ENCODE peak calls at places on chromosomes 5 and 9, in seven cellular contexts. R is gastrocnemius medialis, L is Peyer's patch, W is hepatocyte, C is cardiac muscle cell, V is epithelial cell of prostate, H is spleen. K is an unnamed sample.

GRCh38 chr9:113156880-113157279 is 6.1 kb downstream of the SLC31A2 start:
- DNase-seq in R (no peak), L (no peak), W (no peak), C (no peak), V (no peak), H (no peak), K (no peak)

GRCh38 chr5:168695436-168695835 is 116.3 kb upstream of the PANK3 start:
- DNase-seq in R (no peak), L (no peak), W (no peak), C (no peak), V (no peak), H (no peak), K (no peak)

GRCh38 chr9:272251-273213 is 57.9 kb downstream of the DOCK8 start:
- DNase-seq in R (no peak), L (peak; percentile 88), W (no peak), C (no peak), V (no peak), H (peak; percentile 82), K (no peak)

GRCh38 chr5:35213608-35214007 is 16.7 kb downstream of the PRLR start:
- DNase-seq in R (no peak), L (no peak), W (no peak), C (no peak), V (peak; percentile 12), H (no peak), K (no peak)

GRCh38 chr9:34570422-34571179 is 18.9 kb downstream of the CNTFR start:
- DNase-seq in R (no peak), L (no peak), W (no peak), C (peak; percentile 38), V (no peak), H (no peak), K (no peak)

GRCh38 chr9:25418974-25419373 is 259.3 kb downstream of the TUSC1 start:
- DNase-seq in R (no peak), L (no peak), W (no peak), C (no peak), V (no peak), H (no peak), K (no peak)

GRCh38 chr9:129548571-129549135 is 72.2 kb downstream of the C9orf50 start:
- DNase-seq in R (no peak), L (no peak), W (no peak), C (no peak), V (no peak), H (no peak), K (peak; percentile 90)

GRCh38 chr9:2271426-2271825 is 256.3 kb downstream of the SMARCA2 start:
- DNase-seq in R (no peak), L (peak; percentile 60), W (no peak), C (peak; percentile 63), V (peak; percentile 39), H (no peak), K (peak; percentile 36)

GRCh38 chr9:7205806-7206205 is 448.0 kb downstream of the KDM4C start:
- DNase-seq in R (no peak), L (no peak), W (no peak), C (no peak), V (no peak), H (no peak), K (no peak)

GRCh38 chr5:79612667-79613190 is 488 bp downstream of the TENT2 start:
- DNase-seq in R (no peak), L (no peak), W (no peak), C (no peak), V (no peak), H (no peak), K (no peak)

GRCh38 chr5:1555011-1555807 is 31.4 kb upstream of the LPCAT1 start:
- DNase-seq in R (no peak), L (peak; percentile 46), W (no peak), C (peak; percentile 81), V (no peak), H (no peak), K (no peak)
- H3K27ac ChIP-seq in R (no peak overlapping the region), L (no peak overlapping the region), W (no peak overlapping the region), C (no peak overlapping the region), V (no peak overlapping the region), H (no peak overlapping the region), K (no peak overlapping the region)

DNA sequence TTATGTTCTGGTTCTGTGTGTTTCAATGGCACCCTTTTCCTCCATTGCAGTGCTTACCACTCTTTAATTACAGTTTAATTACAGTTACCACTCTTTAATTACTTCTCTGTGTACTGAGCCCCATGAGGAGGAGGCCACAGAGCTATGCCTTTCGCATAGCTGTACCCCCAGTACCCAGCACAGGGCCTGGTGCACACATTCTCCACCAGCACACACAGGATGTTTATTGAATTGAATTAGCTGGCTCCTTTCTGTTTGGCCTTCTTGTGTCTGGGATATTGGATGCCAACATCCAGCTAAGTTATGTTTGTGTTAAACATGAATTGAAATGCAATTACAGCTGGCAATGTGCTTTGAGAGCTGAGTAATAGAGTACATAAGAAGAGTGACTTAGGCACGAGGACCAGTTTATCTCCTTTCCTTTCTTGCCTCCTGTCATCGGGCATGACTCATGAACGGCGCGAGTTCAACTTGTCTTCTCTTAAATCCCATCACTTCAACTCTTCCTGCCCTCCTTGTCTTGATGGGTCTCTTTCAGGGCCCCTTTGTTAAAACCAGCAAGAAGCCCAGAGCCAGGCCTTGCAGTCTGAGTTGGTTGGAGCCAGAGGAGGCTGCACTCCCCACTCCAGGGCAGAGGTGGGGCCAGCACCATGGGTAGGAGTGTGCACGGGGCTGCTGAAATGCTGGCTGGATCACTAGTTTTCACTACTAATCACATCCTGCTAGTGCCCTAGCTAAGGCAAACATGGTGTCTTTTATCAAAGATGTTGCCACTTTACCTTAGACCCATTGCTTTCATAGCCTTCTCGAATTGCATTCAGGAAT is 37.4 kb downstream of the MVB12B start:
- DNase-seq in R (no peak), L (peak; percentile 68), W (no peak), C (peak; percentile 40), V (peak; percentile 78), H (no peak), K (no peak)
- H3K27ac ChIP-seq in R (no peak overlapping the region), L (no peak overlapping the region), W (peak overlapping the region; percentile 56), C (no peak overlapping the region), V (no peak overlapping the region), H (no peak overlapping the region), K (no peak overlapping the region)

GRCh38 chr5:33118761-33119415 is 321.9 kb upstream of the TARS1 start:
- DNase-seq in R (no peak), L (no peak), W (no peak), C (no peak), V (peak; percentile 45), H (no peak), K (no peak)

GRCh38 chr5:33114361-33114760 is 326.4 kb upstream of the TARS1 start:
- DNase-seq in R (no peak), L (no peak), W (no peak), C (no peak), V (no peak), H (no peak), K (no peak)

GRCh38 chr5:33120671-33121070 is 320.1 kb upstream of the TARS1 start:
- DNase-seq in R (no peak), L (no peak), W (no peak), C (peak; percentile 53), V (no peak), H (no peak), K (no peak)

DNA sequence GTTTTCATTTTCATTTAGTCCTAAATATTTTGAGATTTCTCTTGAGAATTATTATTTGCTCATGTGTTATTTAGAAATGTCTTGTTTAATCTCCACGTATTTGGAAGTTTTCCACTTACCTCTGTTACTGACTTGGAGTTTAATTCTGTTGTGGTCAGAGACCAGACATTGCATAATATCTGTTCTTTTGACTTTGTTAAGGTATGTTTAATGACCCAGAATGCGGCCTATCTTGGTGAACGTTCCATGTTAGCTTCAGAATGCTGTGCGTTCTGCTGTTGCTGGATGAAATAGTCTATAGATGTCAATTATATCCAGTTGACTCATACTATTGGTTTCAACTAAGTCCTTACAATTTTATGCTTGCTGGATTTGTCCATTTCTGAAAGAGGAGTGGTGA is 325.3 kb upstream of the TARS1 start:
- DNase-seq in R (no peak), L (no peak), W (no peak), C (no peak), V (no peak), H (no peak), K (no peak)
- H3K27ac ChIP-seq in R (no peak overlapping the region), L (no peak overlapping the region), W (no peak overlapping the region), C (no peak overlapping the region), V (no peak overlapping the region), H (no peak overlapping the region), K (no peak overlapping the region)

GRCh38 chr5:38709678-38710306 is 136.0 kb upstream of the OSMR start:
- DNase-seq in R (no peak), L (no peak), W (no peak), C (peak; percentile 33), V (no peak), H (no peak), K (no peak)
- H3K27ac ChIP-seq in R (no peak overlapping the region), L (no peak overlapping the region), W (peak overlapping the region; percentile 11), C (no peak overlapping the region), V (no peak overlapping the region), H (no peak overlapping the region), K (no peak overlapping the region)

GRCh38 chr5:141968914-141969608 is at the start of gene RNF14:
- DNase-seq in R (peak; percentile 86), L (peak; percentile 97), W (peak; percentile 98), C (peak; percentile 96), V (peak; percentile 48), H (peak; percentile 100), K (peak; percentile 96)

GRCh38 chr5:141963706-141964105 is 5.2 kb upstream of the RNF14 start:
- DNase-seq in R (no peak), L (no peak), W (no peak), C (no peak), V (no peak), H (no peak), K (no peak)

GRCh38 chr5:141965071-141965470 is 3.8 kb upstream of the RNF14 start:
- DNase-seq in R (no peak), L (no peak), W (no peak), C (no peak), V (no peak), H (no peak), K (no peak)

GRCh38 chr5:141966963-141967333 is 2.0 kb upstream of the RNF14 start:
- DNase-seq in R (no peak), L (no peak), W (no peak), C (no peak), V (no peak), H (no peak), K (no peak)

GRCh38 chr5:141966275-141966962 is 2.5 kb upstream of the RNF14 start:
- DNase-seq in R (no peak), L (no peak), W (no peak), C (no peak), V (no peak), H (no peak), K (no peak)
- H3K27ac ChIP-seq in R (no peak overlapping the region), L (no peak overlapping the region), W (no peak overlapping the region), C (no peak overlapping the region), V (no peak overlapping the region), H (no peak overlapping the region), K (no peak overlapping the region)

GRCh38 chr5:132102101-132102701 is 28.6 kb downstream of the CSF2 start:
- DNase-seq in R (no peak), L (no peak), W (no peak), C (no peak), V (no peak), H (peak; percentile 71), K (no peak)
- H3K27ac ChIP-seq in R (no peak overlapping the region), L (peak overlapping the region; percentile 73), W (no peak overlapping the region), C (no peak overlapping the region), V (no peak overlapping the region), H (peak overlapping the region; percentile 83), K (no peak overlapping the region)